ENCODE peak calls at places on chromosomes 12 and 14, in ten cellular contexts. P is H9, C is WTC11, H is nephron progenitor cell, R is mammary epithelial cell, W is mesothelial cell of epicardium, X is K562, N is fibroblast of lung, Z is GM20000, T is heart right ventricle. E is an unnamed sample.

GRCh38 chr14:79225815-79226214 is 985.5 kb downstream of the DIO2 start:
- DNase-seq in P (no peak), C (no peak), H (no peak), R (no peak), W (no peak), X (no peak), N (no peak), Z (no peak), T (no peak), E (no peak)

GRCh38 chr12:56601503-56601902 is 28.6 kb downstream of the BAZ2A start:
- DNase-seq in P (peak; percentile 52), C (peak; percentile 53), H (peak; percentile 21), R (no peak), W (no peak), X (peak; percentile 41), N (no peak), Z (peak; percentile 44), T (peak; percentile 37), E (peak; percentile 36)

GRCh38 chr14:92473261-92473946 is 40.2 kb upstream of the RIN3 start:
- DNase-seq in P (no peak), C (no peak), H (no peak), R (no peak), W (no peak), X (no peak), N (peak; percentile 35), Z (no peak), T (no peak), E (no peak)

GRCh38 chr12:129848921-129849320 is 54.9 kb downstream of the TMEM132D start:
- DNase-seq in P (no peak), C (no peak), H (no peak), R (no peak), W (no peak), X (no peak), N (peak; percentile 85), Z (no peak), T (no peak), E (no peak)

GRCh38 chr14:31988237-31988636 is 88.9 kb upstream of the ARHGAP5 start:
- DNase-seq in P (no peak), C (no peak), H (no peak), R (no peak), W (no peak), X (no peak), N (no peak), Z (no peak), T (no peak), E (no peak)

GRCh38 chr12:89016970-89017778 is 335.1 kb downstream of the DUSP6 start:
- DNase-seq in P (peak; percentile 38), C (peak; percentile 11), H (peak; percentile 44), R (peak; percentile 74), W (no peak), X (no peak), N (peak; percentile 62), Z (peak; percentile 32), T (peak; percentile 47), E (peak; percentile 21)

GRCh38 chr12:104718581-104718980 is 239.5 kb downstream of the SLC41A2 start:
- DNase-seq in P (no peak), C (no peak), H (no peak), R (no peak), W (no peak), X (no peak), N (peak; percentile 64), Z (no peak), T (peak; percentile 43), E (no peak)

GRCh38 chr14:68039593-68039992 is 220.0 kb downstream of the RAD51B start:
- DNase-seq in P (no peak), C (no peak), H (no peak), R (peak; percentile 50), W (no peak), X (no peak), N (peak; percentile 28), Z (no peak), T (no peak), E (no peak)

GRCh38 chr14:105944632-105945610 is 418.5 kb downstream of the TMEM121 start:
- DNase-seq in P (no peak), C (no peak), H (no peak), R (no peak), W (no peak), X (peak; percentile 66), N (no peak), Z (peak; percentile 49), T (peak; percentile 40), E (peak; percentile 53)

GRCh38 chr14:105943973-105944602 is 417.7 kb downstream of the TMEM121 start:
- DNase-seq in P (no peak), C (no peak), H (no peak), R (no peak), W (no peak), X (no peak), N (no peak), Z (no peak), T (no peak), E (no peak)

GRCh38 chr14:105947599-105947998 is 421.2 kb downstream of the TMEM121 start:
- DNase-seq in P (no peak), C (no peak), H (no peak), R (no peak), W (no peak), X (no peak), N (no peak), Z (no peak), T (no peak), E (no peak)

GRCh38 chr14:105941226-105942166 is 415.1 kb downstream of the TMEM121 start:
- DNase-seq in P (no peak), C (no peak), H (no peak), R (no peak), W (no peak), X (no peak), N (no peak), Z (no peak), T (no peak), E (no peak)

DNA sequence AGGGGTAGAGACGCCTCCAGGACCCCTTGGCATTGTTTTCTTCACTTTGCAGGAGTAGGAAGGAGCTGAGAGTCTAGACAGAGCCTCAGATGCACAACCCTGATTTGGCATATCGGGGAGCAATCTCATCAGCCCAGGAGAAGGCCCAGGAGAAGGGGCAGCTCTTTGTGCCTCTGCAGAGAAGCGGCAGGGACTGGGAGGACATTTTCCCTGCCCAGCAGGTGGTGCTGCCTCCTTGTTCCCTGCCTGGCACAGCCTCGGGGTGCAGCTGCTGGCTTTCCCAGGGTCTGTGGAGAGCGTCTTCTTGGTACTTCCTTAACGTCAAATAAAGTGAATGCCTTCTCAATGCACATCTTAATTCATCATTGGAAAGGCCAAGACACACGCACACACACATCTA is 419.5 kb downstream of the TMEM121 start:
- DNase-seq in P (no peak), C (no peak), H (no peak), R (no peak), W (no peak), X (no peak), N (no peak), Z (no peak), T (no peak), E (no peak)
- TF ChIP-seq CTCF in P (no peak), C (no peak), H (no peak), R (no peak), W (no peak), X (peak; percentile 7), N (no peak), Z (no peak), T (no peak), E (peak; percentile 34)

DNA sequence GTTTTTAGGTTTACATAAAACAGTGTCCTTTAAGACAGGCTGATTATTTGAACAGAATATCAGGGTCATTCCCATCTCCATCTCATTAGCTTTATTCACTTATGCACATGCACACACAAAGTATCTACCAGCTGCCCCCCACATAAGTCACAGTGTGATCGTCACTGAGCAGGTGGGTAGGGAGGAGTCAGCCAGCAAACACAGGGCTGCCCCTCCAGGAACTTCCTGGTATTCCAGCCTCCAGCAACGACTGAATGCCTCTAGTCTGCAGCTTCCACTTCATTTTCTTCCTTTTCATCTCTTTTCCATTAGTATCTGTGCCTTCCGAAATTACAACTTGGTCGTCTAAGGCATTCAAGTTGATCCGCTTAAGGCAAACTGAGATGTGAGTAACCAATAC is 48.9 kb upstream of the FOXN3 start:
- DNase-seq in P (no peak), C (no peak), H (no peak), R (no peak), W (no peak), X (no peak), N (no peak), Z (no peak), T (no peak), E (no peak)
- TF ChIP-seq CTCF in P (peak; percentile 37), C (no peak), H (no peak), R (no peak), W (no peak), X (no peak), N (no peak), Z (no peak), T (no peak), E (no peak)

GRCh38 chr14:86797075-86797351 is 1196.0 kb downstream of the GALC start:
- DNase-seq in P (no peak), C (no peak), H (no peak), R (no peak), W (no peak), X (no peak), N (no peak), Z (no peak), T (no peak), E (no peak)
- TF ChIP-seq CTCF in P (no peak), C (no peak), H (no peak), R (no peak), W (no peak), X (no peak), N (no peak), Z (no peak), T (no peak), E (no peak)

GRCh38 chr12:45122776-45123380 is 72.0 kb upstream of the DBX2 start:
- DNase-seq in P (no peak), C (peak; percentile 22), H (no peak), R (peak; percentile 27), W (no peak), X (no peak), N (peak; percentile 31), Z (no peak), T (no peak), E (no peak)

GRCh38 chr12:45128637-45129036 is 77.7 kb upstream of the DBX2 start:
- DNase-seq in P (no peak), C (no peak), H (no peak), R (no peak), W (no peak), X (no peak), N (no peak), Z (no peak), T (no peak), E (no peak)

GRCh38 chr12:45121224-45121623 is 70.3 kb upstream of the DBX2 start:
- DNase-seq in P (no peak), C (no peak), H (no peak), R (no peak), W (no peak), X (no peak), N (no peak), Z (no peak), T (no peak), E (no peak)

GRCh38 chr12:45124485-45125155 is 73.7 kb upstream of the DBX2 start:
- DNase-seq in P (no peak), C (no peak), H (no peak), R (no peak), W (no peak), X (no peak), N (no peak), Z (no peak), T (no peak), E (no peak)

DNA sequence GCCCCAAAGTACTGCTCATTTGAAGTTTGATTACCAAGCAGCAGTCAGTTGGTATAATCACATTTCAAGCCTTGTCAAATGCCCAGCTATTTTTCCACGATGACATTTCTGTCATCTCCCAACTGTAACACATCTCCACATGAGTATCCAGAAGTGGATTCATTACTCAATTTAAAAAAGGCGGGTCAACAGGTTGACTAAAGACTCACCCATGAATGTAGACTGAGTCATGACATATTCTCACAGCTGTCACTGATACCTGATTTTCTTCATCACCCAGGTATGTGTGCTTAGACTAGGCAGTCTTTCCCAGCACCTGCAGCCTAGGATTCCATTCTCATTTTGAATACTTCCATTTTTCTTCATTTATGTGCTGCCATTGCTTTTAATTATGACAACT is 75.1 kb upstream of the DBX2 start:
- DNase-seq in P (no peak), C (no peak), H (no peak), R (peak; percentile 71), W (no peak), X (no peak), N (no peak), Z (no peak), T (no peak), E (no peak)
- TF ChIP-seq CTCF in P (no peak), C (no peak), H (no peak), R (no peak), W (no peak), X (no peak), N (no peak), Z (no peak), T (no peak), E (no peak)